ENCODE peak calls at places on chromosomes 2 and 18, in five cellular contexts. One of them, this sample, is unnamed.

GRCh38 chr2:112229365-112229764 is 25.5 kb downstream of the ZC3H8 start:
- DNase-seq in HepG2: no peak
- DNase-seq in K562: no peak
- DNase-seq in H1: no peak
- DNase-seq in GM12878: no peak
- DNase-seq in this sample: no peak

GRCh38 chr2:151973901-151974199 is 125.0 kb downstream of the CACNB4 start:
- DNase-seq in HepG2: peak; percentile 66
- DNase-seq in K562: no peak
- DNase-seq in H1: peak; percentile 55
- DNase-seq in GM12878: no peak
- DNase-seq in this sample: peak; percentile 69

GRCh38 chr18:54918060-54918459 is 41.2 kb downstream of the CCDC68 start:
- DNase-seq in HepG2: no peak
- DNase-seq in K562: no peak
- DNase-seq in H1: no peak
- DNase-seq in GM12878: no peak
- DNase-seq in this sample: no peak

GRCh38 chr2:79612999-79613398 is 100.1 kb downstream of the CTNNA2 start:
- DNase-seq in HepG2: no peak
- DNase-seq in K562: no peak
- DNase-seq in H1: no peak
- DNase-seq in GM12878: no peak
- DNase-seq in this sample: no peak

GRCh38 chr2:196592912-196593881 is 46.3 kb upstream of the CCDC150 start:
- DNase-seq in HepG2: no peak
- DNase-seq in K562: peak; percentile 13
- DNase-seq in H1: peak; percentile 77
- DNase-seq in GM12878: no peak
- DNase-seq in this sample: peak; percentile 76

GRCh38 chr18:24160086-24160485 is 21.2 kb downstream of the CABYR start:
- DNase-seq in HepG2: no peak
- DNase-seq in K562: no peak
- DNase-seq in H1: no peak
- DNase-seq in GM12878: no peak
- DNase-seq in this sample: no peak

GRCh38 chr2:108404784-108405397 is 27.1 kb downstream of the SULT1C4 start:
- DNase-seq in HepG2: no peak
- DNase-seq in K562: no peak
- DNase-seq in H1: no peak
- DNase-seq in GM12878: no peak
- DNase-seq in this sample: no peak

GRCh38 chr2:97688062-97688827 is 18.7 kb downstream of the C2orf92 start:
- DNase-seq in HepG2: no peak
- DNase-seq in K562: no peak
- DNase-seq in H1: no peak
- DNase-seq in GM12878: peak; percentile 30
- DNase-seq in this sample: no peak

GRCh38 chr2:12296915-12297314 is 419.8 kb upstream of the TRIB2 start:
- DNase-seq in HepG2: no peak
- DNase-seq in K562: peak; percentile 23
- DNase-seq in H1: no peak
- DNase-seq in GM12878: no peak
- DNase-seq in this sample: no peak

GRCh38 chr2:130972410-130972809 is 120.8 kb downstream of the FAM168B start:
- DNase-seq in HepG2: no peak
- DNase-seq in K562: no peak
- DNase-seq in H1: no peak
- DNase-seq in GM12878: no peak
- DNase-seq in this sample: no peak

GRCh38 chr2:39780825-39781600 is 2.0 kb upstream of the THUMPD2 start:
- DNase-seq in HepG2: peak; percentile 32
- DNase-seq in K562: peak; percentile 43
- DNase-seq in H1: no peak
- DNase-seq in GM12878: no peak
- DNase-seq in this sample: no peak

GRCh38 chr18:52339891-52340371 is at the start of gene DCC:
- DNase-seq in HepG2: peak; percentile 2
- DNase-seq in K562: no peak
- DNase-seq in H1: peak; percentile 72
- DNase-seq in GM12878: no peak
- DNase-seq in this sample: peak; percentile 82

GRCh38 chr2:168336786-168337388 is 89.5 kb upstream of the STK39 start:
- DNase-seq in HepG2: peak; percentile 69
- DNase-seq in K562: no peak
- DNase-seq in H1: peak; percentile 67
- DNase-seq in GM12878: no peak
- DNase-seq in this sample: peak; percentile 92

GRCh38 chr2:11466307-11467125 is 555 bp upstream of the E2F6 start:
- DNase-seq in HepG2: no peak
- DNase-seq in K562: no peak
- DNase-seq in H1: no peak
- DNase-seq in GM12878: no peak
- DNase-seq in this sample: no peak

GRCh38 chr2:41905597-41906324 is 142.1 kb upstream of the PKDCC start:
- DNase-seq in HepG2: no peak
- DNase-seq in K562: no peak
- DNase-seq in H1: no peak
- DNase-seq in GM12878: no peak
- DNase-seq in this sample: no peak

DNA sequence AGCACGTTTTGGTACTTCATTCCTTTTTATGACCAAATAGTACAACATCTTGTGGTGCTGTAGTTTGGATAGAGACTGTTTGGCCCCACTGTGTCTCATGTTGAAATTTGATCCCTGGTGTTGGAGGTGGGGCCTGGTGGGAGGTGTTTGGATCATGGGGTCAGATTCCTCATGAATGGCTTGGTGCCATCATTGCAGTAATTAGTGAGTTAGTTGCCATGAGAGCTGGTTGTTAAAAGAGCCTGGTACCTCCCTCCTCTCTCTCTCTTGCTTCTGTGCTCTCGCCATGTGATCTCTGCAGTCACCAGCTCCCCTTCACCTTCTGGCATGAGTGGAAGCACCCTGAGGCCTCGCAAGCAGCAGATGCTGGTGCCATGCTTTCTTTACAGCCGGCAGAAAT is 50.9 kb downstream of the NCAPH start:
- DNase-seq in HepG2: no peak
- DNase-seq in K562: no peak
- DNase-seq in H1: no peak
- DNase-seq in GM12878: no peak
- DNase-seq in this sample: peak; percentile 16
- TF ChIP-seq CREB1 in HepG2: no peak
- TF ChIP-seq CREB1 in K562: no peak
- TF ChIP-seq CREB1 in H1: no peak
- TF ChIP-seq CREB1 in GM12878: no peak
- TF ChIP-seq CREB1 in this sample: no peak

DNA sequence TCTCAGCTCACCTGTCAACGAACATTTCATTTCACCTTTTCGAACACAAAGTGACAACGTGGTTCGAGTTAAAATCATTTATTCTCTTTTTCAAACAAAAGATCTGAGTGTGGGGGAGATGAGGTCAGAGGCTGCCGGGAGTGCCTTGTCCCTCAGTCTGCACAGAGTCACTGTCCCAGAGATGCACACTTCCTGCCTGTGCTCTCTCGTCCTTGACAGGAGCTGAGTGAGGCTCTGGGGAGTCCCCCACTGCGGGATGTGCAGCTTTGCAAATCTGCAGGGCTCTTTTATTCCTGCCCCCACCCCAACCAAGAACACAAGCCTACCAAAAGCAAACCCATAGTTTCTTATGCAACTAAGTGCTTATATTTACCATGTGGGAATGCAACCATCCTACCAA is 497.8 kb downstream of the EIPR1 start:
- DNase-seq in HepG2: no peak
- DNase-seq in K562: no peak
- DNase-seq in H1: no peak
- DNase-seq in GM12878: peak; percentile 27
- DNase-seq in this sample: no peak
- H3K27ac ChIP-seq in HepG2: no peak overlapping the region
- H3K27ac ChIP-seq in K562: no peak overlapping the region
- H3K27ac ChIP-seq in H1: no peak overlapping the region
- H3K27ac ChIP-seq in GM12878: no peak overlapping the region
- H3K27ac ChIP-seq in this sample: no peak overlapping the region

GRCh38 chr2:36697424-36698066 is 1.0 kb downstream of the VIT start:
- DNase-seq in HepG2: no peak
- DNase-seq in K562: no peak
- DNase-seq in H1: no peak
- DNase-seq in GM12878: no peak
- DNase-seq in this sample: no peak
- H3K4me2 ChIP-seq in HepG2: no peak overlapping the region
- H3K4me2 ChIP-seq in K562: no peak overlapping the region
- H3K4me2 ChIP-seq in H1: no peak overlapping the region
- H3K4me2 ChIP-seq in GM12878: no peak overlapping the region
- H3K4me2 ChIP-seq in this sample: no peak overlapping the region

GRCh38 chr18:48485828-48486405 is 52.9 kb upstream of the CTIF start:
- DNase-seq in HepG2: peak; percentile 28
- DNase-seq in K562: no peak
- DNase-seq in H1: no peak
- DNase-seq in GM12878: no peak
- DNase-seq in this sample: no peak

GRCh38 chr18:48492880-48493279 is 46.0 kb upstream of the CTIF start:
- DNase-seq in HepG2: no peak
- DNase-seq in K562: no peak
- DNase-seq in H1: no peak
- DNase-seq in GM12878: no peak
- DNase-seq in this sample: no peak

GRCh38 chr18:48490641-48491040 is 48.2 kb upstream of the CTIF start:
- DNase-seq in HepG2: no peak
- DNase-seq in K562: no peak
- DNase-seq in H1: no peak
- DNase-seq in GM12878: no peak
- DNase-seq in this sample: no peak

GRCh38 chr18:48486762-48487161 is 52.1 kb upstream of the CTIF start:
- DNase-seq in HepG2: no peak
- DNase-seq in K562: no peak
- DNase-seq in H1: no peak
- DNase-seq in GM12878: no peak
- DNase-seq in this sample: no peak

DNA sequence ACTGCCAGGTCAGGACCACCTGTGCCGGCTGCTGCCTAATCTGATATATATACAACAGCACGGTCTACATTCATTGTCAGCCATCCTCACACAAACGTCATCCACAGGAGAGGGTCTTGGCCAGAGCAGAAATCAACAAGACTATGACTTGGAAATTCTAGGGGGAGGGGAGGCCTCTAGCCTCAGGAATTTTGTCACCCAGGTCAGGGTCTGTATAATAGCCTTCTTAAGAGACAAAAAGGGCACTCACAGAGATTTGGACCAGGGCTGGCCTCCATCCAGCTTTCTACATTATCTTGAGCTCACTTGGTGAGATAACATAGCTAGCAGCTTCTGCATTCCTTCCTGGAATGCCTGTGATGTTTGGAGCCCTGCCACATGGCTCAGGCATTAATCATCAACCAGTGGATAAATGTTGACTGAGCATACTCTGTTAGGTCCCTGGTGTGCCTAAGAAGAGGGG is 50.4 kb upstream of the CTIF start:
- DNase-seq in HepG2: peak; percentile 97
- DNase-seq in K562: no peak
- DNase-seq in H1: no peak
- DNase-seq in GM12878: no peak
- DNase-seq in this sample: peak; percentile 9
- TF ChIP-seq CREB1 in HepG2: peak; percentile 65
- TF ChIP-seq CREB1 in K562: no peak
- TF ChIP-seq CREB1 in H1: no peak
- TF ChIP-seq CREB1 in GM12878: no peak
- TF ChIP-seq CREB1 in this sample: no peak

This sample was measured in GM23338.